ENCODE peak calls at places on chromosomes 11 and 22, in nine cellular contexts. C is PC-3, N is pancreas, I is A549, G is stomach, A is transverse colon, Y is adrenal gland, D is WERI-Rb-1, B is fibroblast of lung. H is an unnamed sample.

GRCh38 chr11:68040121-68040956 is 1.5 kb downstream of the TCIRG1 start:
- DNase-seq in D (peak), A (peak), N (peak), Y (peak), I (peak), C (peak), B (peak), G (peak), H (peak)

GRCh38 chr11:67666676-67667489 is 7.5 kb downstream of the ALDH3B2 start:
- DNase-seq in C (no peak), Y (no peak), G (no peak), B (no peak), D (no peak), A (no peak), I (no peak), N (no peak), H (no peak)

GRCh38 chr11:77175869-77176539 is 48.0 kb downstream of the MYO7A start:
- DNase-seq in N (no peak), I (no peak), D (no peak), B (no peak), Y (peak), G (no peak), C (no peak), A (no peak), H (no peak)

GRCh38 chr11:121451982-121452608 is at the start of gene SORL1:
- DNase-seq in D (peak), B (peak), Y (peak), G (peak), I (peak), C (peak), N (peak), A (peak), H (no peak)

GRCh38 chr11:17653606-17654005 is 65.8 kb upstream of the MYOD1 start:
- DNase-seq in C (no peak), D (peak), G (no peak), A (no peak), Y (no peak), B (no peak), I (no peak), N (no peak), H (no peak)

GRCh38 chr11:72609045-72609444 is 65.2 kb downstream of the PDE2A start:
- DNase-seq in Y (no peak), C (peak), G (no peak), I (no peak), B (peak), N (no peak), D (no peak), A (no peak), H (no peak)

GRCh38 chr11:382081-382643 is 11.8 kb upstream of the PKP3 start:
- DNase-seq in C (no peak), A (no peak), D (no peak), I (no peak), G (no peak), B (no peak), N (no peak), Y (no peak), H (no peak)

GRCh38 chr11:2444301-2445106 is at the start of the genes KCNQ1 and TRPM5:
- DNase-seq in Y (peak), C (peak), B (no peak), N (peak), A (peak), I (peak), G (peak), D (peak), H (no peak)

DNA sequence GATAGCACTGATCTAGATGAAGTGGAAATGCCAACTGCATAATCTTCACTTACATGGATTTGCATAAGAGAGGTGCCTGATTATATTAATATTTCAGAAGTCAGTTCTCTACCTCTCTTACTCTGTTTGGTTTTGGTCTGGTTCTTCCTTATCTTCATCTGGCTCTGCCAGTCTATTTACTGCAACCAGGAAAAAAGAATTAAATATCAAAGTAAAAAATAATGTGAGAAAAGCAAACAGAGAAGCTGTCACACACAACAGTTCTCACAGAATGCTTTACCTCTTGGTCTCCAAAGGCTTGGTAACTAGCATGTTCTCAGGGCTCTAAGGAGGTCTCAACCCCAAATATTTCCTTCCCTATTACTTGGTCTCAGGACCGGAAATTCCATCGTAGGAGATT is 6.7 kb downstream of the VSIG10L2 start:
- DNase-seq in N (no peak), G (no peak), D (no peak), I (no peak), A (no peak), C (no peak), B (no peak), Y (no peak), H (no peak)
- H3K27ac ChIP-seq in N (peak), G (no peak), D (no peak), I (no peak), A (peak), C (no peak), B (no peak), Y (peak), H (no peak)

GRCh38 chr11:134561348-134561720 is 149.3 kb upstream of the B3GAT1 start:
- DNase-seq in Y (no peak), D (no peak), I (no peak), B (no peak), A (no peak), N (no peak), G (no peak), C (no peak), H (no peak)

GRCh38 chr11:134560066-134560465 is 148.0 kb upstream of the B3GAT1 start:
- DNase-seq in D (no peak), A (no peak), Y (no peak), C (no peak), I (no peak), N (no peak), B (no peak), G (no peak), H (no peak)

GRCh38 chr11:134562176-134562575 is 150.1 kb upstream of the B3GAT1 start:
- DNase-seq in Y (no peak), C (no peak), N (no peak), B (no peak), G (no peak), A (no peak), D (no peak), I (no peak), H (no peak)

GRCh38 chr11:134559617-134559992 is 147.6 kb upstream of the B3GAT1 start:
- DNase-seq in D (no peak), G (no peak), C (no peak), B (no peak), I (no peak), Y (no peak), N (no peak), A (no peak), H (no peak)

DNA sequence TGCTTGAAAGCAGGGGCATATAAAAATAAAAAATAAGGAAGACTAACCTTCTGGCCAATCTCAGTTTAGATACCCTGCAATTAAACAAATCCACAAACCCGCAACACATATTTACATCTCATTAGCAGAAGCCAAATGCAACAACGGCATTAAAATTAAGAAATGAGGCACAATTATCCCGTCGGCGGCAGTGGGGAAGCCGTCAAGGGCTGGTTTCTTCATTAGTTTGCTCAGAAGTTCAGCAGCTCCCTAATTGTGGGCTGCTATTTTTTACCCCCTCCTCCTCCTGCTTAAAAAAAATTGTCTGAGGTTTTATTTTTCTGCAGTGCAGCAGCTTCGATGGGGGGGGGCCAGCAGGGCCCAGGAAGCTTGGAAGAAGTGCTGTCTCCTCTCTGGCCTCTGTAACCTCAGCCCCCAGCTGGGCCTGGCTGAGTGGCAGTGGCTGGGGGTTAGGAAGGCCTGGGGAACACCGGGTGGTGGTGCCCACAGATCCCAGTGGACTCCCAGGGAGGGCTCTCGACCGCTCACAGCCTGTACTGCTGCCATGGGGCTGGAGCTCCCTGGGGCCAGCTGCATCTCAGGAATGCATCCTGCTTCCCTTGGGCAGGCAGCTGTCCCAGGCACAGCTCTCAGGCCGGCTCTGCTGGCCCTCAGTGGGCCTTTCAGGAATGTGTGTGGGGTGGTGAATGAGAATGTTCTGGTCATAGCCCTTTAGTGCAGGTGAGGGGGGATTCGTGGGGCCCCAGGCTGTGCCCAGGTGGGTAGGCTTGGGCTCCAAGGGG is 148.7 kb upstream of the B3GAT1 start:
- DNase-seq in C (no peak), N (no peak), D (no peak), A (no peak), Y (no peak), B (no peak), I (no peak), G (no peak), H (no peak)
- TF ChIP-seq CTCF in C (no peak), N (no peak), D (no peak), A (no peak), Y (no peak), B (no peak), I (no peak), G (no peak), H (no peak)

DNA sequence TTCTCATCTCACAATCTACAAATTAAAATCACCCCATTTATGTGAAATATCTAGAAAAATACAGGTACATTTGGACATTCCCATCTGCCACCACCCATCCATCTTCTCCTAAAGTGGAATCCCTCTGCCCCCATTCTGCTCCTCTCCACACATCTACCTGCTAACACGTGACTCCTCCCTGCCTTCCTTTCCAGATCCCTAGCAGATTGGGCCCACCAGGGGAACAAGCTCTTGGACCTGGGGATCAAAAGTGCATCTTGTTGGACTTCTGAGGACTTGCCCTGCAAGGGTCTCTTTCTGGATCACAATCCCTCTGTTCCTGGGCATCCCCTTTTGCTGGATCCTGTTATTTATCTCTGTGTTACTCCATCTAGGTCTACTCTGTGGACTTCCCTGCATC is 107.6 kb downstream of the ZNF280B start:
- DNase-seq in D (no peak), C (no peak), G (no peak), Y (no peak), I (no peak), B (no peak), A (no peak), N (no peak), H (no peak)
- H3K27ac ChIP-seq in D (no peak), C (no peak), G (no peak), Y (no peak), I (no peak), B (no peak), A (no peak), N (no peak), H (no peak)

DNA sequence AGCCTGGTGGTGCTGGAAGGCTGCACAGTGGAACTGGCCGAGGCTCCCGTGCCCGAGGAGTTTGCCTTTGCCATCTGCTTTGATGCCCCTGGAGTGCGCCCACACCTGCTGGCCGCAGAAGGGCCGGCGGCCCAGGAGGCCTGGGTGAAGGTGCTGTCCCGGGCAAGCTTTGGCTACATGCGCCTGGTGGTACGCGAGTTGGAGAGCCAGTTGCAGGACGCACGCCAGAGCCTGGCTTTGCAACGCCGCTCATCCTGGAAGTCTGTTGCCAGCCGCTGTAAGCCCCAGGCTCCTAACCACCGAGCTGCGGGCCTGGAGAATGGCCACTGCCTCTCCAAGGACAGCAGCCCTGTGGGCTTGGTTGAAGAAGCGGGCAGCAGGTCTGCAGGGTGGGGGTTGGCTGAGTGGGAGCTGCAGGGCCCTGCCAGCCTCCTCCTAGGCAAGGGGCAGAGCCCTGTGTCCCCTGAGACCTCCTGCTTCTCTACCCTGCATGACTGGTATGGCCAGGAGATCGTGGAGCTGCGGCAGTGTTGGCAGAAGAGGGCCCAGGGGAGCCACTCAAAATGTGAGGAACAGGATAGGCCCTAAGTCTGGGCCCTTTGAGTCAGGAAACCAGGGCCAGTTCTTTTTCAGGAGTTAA is 1.9 kb upstream of the SMDT1 start:
- DNase-seq in G (no peak), D (no peak), I (no peak), A (no peak), C (no peak), B (no peak), Y (no peak), N (no peak), H (no peak)
- TF ChIP-seq CTCF in G (no peak), D (no peak), I (no peak), A (no peak), C (no peak), B (no peak), Y (no peak), N (no peak), H (no peak)

GRCh38 chr11:10898763-10899541 is 41.1 kb upstream of the ZBED5 start:
- DNase-seq in D (no peak), A (no peak), G (no peak), I (no peak), N (no peak), C (no peak), B (no peak), Y (no peak), H (no peak)

GRCh38 chr11:10897150-10897549 is 39.3 kb upstream of the ZBED5 start:
- DNase-seq in C (no peak), N (no peak), I (no peak), D (no peak), Y (no peak), A (no peak), G (no peak), B (no peak), H (no peak)

GRCh38 chr11:10899542-10899830 is 41.6 kb upstream of the ZBED5 start:
- DNase-seq in D (peak), A (peak), B (peak), N (no peak), I (no peak), G (no peak), Y (no peak), C (no peak), H (no peak)

GRCh38 chr11:10896493-10896892 is 38.6 kb upstream of the ZBED5 start:
- DNase-seq in Y (no peak), G (no peak), B (no peak), N (no peak), I (no peak), D (no peak), C (no peak), A (no peak), H (no peak)

GRCh38 chr11:10898003-10898762 is 40.3 kb upstream of the ZBED5 start:
- DNase-seq in A (no peak), D (no peak), I (no peak), Y (no peak), B (no peak), G (no peak), C (no peak), N (no peak), H (no peak)
- H3K27ac ChIP-seq in A (peak), D (no peak), I (peak), Y (no peak), B (peak), G (peak), C (peak), N (peak), H (peak)

GRCh38 chr11:7167976-7168740 is 79.4 kb downstream of the RBMXL2 start:
- DNase-seq in D (no peak), A (no peak), C (no peak), N (no peak), Y (no peak), B (no peak), G (no peak), I (no peak), H (no peak)
- TF ChIP-seq CTCF in D (no peak), A (no peak), C (peak), N (no peak), Y (no peak), B (no peak), G (no peak), I (no peak), H (no peak)

DNA sequence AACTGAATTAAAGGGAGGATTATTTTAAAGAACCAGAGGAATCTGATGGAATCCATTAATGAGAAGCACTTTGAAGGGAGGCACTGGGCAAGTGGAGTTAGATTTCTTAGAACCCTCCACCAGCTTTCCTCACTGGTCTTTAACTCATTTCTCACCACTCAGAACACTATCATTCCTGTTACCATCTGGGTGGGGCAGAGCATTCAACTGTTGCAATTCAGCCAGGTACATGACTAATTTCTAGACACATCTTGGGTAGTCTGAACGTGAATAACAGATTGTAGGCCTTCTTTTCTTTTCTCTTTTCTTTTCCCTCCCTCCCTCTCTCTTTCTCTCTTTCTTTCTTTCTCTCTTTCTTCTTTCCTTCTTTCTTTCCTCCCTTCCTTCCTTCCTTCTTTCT is 15.5 kb upstream of the MMP1 start:
- DNase-seq in I (no peak), D (no peak), C (no peak), N (no peak), G (no peak), B (no peak), A (no peak), Y (no peak), H (no peak)
- H3K27ac ChIP-seq in I (no peak), D (no peak), C (no peak), N (no peak), G (no peak), B (no peak), A (no peak), Y (no peak), H (no peak)

GRCh38 chr22:37333724-37334460 is 51.6 kb downstream of the CYTH4 start:
- DNase-seq in I (no peak), D (no peak), C (peak), B (no peak), Y (no peak), N (no peak), A (no peak), G (no peak), H (no peak)
- TF ChIP-seq CTCF in I (no peak), D (no peak), C (peak), B (no peak), Y (no peak), N (no peak), A (no peak), G (no peak), H (no peak)

DNA sequence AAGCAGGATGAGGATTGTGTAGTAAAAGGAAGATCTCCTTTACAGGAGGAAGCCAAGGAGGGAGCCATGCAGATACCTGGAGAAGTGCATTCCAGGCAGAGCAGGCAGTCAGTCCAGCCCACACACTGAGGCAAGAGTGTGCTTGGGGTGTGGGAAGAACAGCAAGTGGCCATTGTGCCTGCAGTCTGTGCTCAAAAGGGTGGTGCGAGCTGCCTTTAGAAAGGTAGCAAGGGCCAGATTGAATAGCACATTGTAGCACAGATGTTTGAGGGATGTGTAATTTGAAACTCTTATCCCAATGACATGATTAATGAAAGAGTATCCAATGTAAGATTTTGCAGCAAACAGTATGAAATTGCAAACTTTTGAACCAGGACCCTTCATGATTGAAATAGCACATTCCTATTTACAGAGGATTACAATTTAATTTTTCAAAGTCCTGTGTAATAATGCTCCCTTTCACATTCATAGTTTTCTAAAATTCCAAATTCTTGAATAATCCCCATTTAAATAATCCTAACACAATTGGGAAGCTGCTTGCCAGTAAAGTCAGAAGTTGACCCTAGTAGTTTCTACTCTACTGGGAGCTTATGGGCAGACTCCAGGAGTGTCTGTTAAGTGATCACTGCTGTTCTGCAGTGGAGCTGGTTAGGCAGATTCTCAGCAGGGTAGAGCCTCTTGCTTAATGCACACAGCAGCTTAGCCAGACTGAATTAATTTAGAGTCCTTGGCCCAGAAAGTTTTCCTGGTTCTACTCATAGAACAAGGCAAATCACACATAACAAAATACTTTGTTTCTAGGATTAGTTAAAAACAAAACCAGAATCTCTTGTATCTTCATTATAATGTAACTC is 78.1 kb downstream of the CYB5R2 start:
- DNase-seq in D (peak), B (peak), A (no peak), C (no peak), Y (no peak), G (no peak), I (no peak), N (no peak), H (no peak)
- H3K27ac ChIP-seq in D (no peak), B (no peak), A (no peak), C (no peak), Y (no peak), G (no peak), I (peak), N (no peak), H (no peak)

GRCh38 chr11:5548440-5548839 is at the start of gene OR52H1:
- DNase-seq in A (no peak), D (no peak), G (no peak), I (no peak), C (no peak), Y (no peak), B (no peak), N (no peak), H (no peak)

GRCh38 chr11:5556596-5557188 is 8.4 kb upstream of the OR52H1 start:
- DNase-seq in Y (no peak), I (no peak), C (no peak), G (no peak), B (no peak), N (no peak), D (no peak), A (no peak), H (no peak)

GRCh38 chr11:5547982-5548381 is 358 bp downstream of the OR52H1 start:
- DNase-seq in Y (no peak), D (no peak), I (no peak), G (no peak), C (no peak), N (no peak), A (no peak), B (no peak), H (no peak)

GRCh38 chr11:5550440-5551095 is 2.2 kb upstream of the OR52H1 start:
- DNase-seq in G (no peak), I (no peak), C (peak), N (no peak), B (peak), D (no peak), A (no peak), Y (no peak), H (peak)

GRCh38 chr11:5553347-5553746 is 5.0 kb upstream of the OR52H1 start:
- DNase-seq in G (no peak), C (peak), N (no peak), D (no peak), B (no peak), Y (no peak), I (no peak), A (no peak), H (no peak)
- TF ChIP-seq CTCF in G (no peak), C (peak), N (no peak), D (no peak), B (no peak), Y (peak), I (peak), A (no peak), H (peak)

H was measured in AG04450.